ENCODE peak calls at places on chromosomes 1 and 21, in nine cellular contexts. L is dorsolateral prefrontal cortex, X is AG04450, A is kidney, F is left lung, R is heart right ventricle, Q is tibial nerve, M is testis, S is hepatocyte. I is an unnamed sample.
A peak's percentile ranks its signal among the peaks of the same experiment; 100 is the strongest.

GRCh38 chr21:35850542-35851103 is 209.7 kb downstream of the SETD4 start:
- DNase-seq in L (no peak), X (no peak), A (no peak), F (no peak), R (no peak), Q (no peak), M (peak; percentile 40), S (no peak), I (no peak)

GRCh38 chr1:154607084-154607747 is 770 bp downstream of the ADAR start:
- DNase-seq in L (no peak), X (no peak), A (no peak), F (no peak), R (no peak), Q (peak; percentile 23), M (peak; percentile 42), S (peak; percentile 39), I (no peak)

GRCh38 chr1:112264010-112264409 is 132.0 kb upstream of the CTTNBP2NL start:
- DNase-seq in L (no peak), X (no peak), A (no peak), F (no peak), R (no peak), Q (no peak), M (no peak), S (no peak), I (no peak)

GRCh38 chr1:61645476-61645875 is 79.5 kb downstream of the TM2D1 start:
- DNase-seq in L (peak; percentile 59), X (no peak), A (no peak), F (no peak), R (no peak), Q (no peak), M (no peak), S (no peak), I (no peak)

GRCh38 chr1:8189931-8190483 is 127.9 kb upstream of the SLC45A1 start:
- DNase-seq in L (no peak), X (no peak), A (no peak), F (no peak), R (no peak), Q (no peak), M (no peak), S (peak; percentile 53), I (no peak)

GRCh38 chr1:56631901-56632300 is 13.2 kb upstream of the PRKAA2 start:
- DNase-seq in L (no peak), X (no peak), A (no peak), F (no peak), R (no peak), Q (no peak), M (no peak), S (no peak), I (no peak)

GRCh38 chr1:234617135-234617985 is 7.4 kb upstream of the IRF2BP2 start:
- DNase-seq in L (no peak), X (no peak), A (no peak), F (no peak), R (no peak), Q (no peak), M (no peak), S (no peak), I (peak; percentile 79)

GRCh38 chr1:150976879-150977694 is 2.5 kb upstream of the CERS2 start:
- DNase-seq in L (peak; percentile 89), X (no peak), A (peak; percentile 94), F (peak; percentile 97), R (peak; percentile 80), Q (peak; percentile 80), M (peak; percentile 81), S (peak; percentile 76), I (peak; percentile 97)

GRCh38 chr1:167420510-167420909 is 97.8 kb downstream of the CD247 start:
- DNase-seq in L (no peak), X (no peak), A (no peak), F (no peak), R (no peak), Q (no peak), M (no peak), S (no peak), I (no peak)

GRCh38 chr1:24177161-24177560 is 9.9 kb downstream of the IFNLR1 start:
- DNase-seq in L (no peak), X (no peak), A (no peak), F (no peak), R (no peak), Q (no peak), M (no peak), S (no peak), I (no peak)

GRCh38 chr1:206769331-206769731 is 1.2 kb upstream of the IL19 start:
- DNase-seq in L (no peak), X (no peak), A (no peak), F (no peak), R (no peak), Q (no peak), M (no peak), S (no peak), I (peak; percentile 55)

GRCh38 chr1:84753516-84754375 is 63.5 kb upstream of the SSX2IP start:
- DNase-seq in L (peak; percentile 85), X (peak; percentile 75), A (peak; percentile 83), F (peak; percentile 82), R (peak; percentile 24), Q (peak; percentile 60), M (peak; percentile 85), S (peak; percentile 88), I (peak; percentile 70)

GRCh38 chr1:84756455-84757082 is 66.3 kb upstream of the SSX2IP start:
- DNase-seq in L (no peak), X (no peak), A (no peak), F (no peak), R (no peak), Q (no peak), M (no peak), S (no peak), I (no peak)

GRCh38 chr1:84757301-84757700 is 67.0 kb upstream of the SSX2IP start:
- DNase-seq in L (no peak), X (no peak), A (no peak), F (no peak), R (no peak), Q (no peak), M (no peak), S (no peak), I (no peak)

GRCh38 chr1:84755216-84755615 is 65.0 kb upstream of the SSX2IP start:
- DNase-seq in L (no peak), X (no peak), A (no peak), F (no peak), R (no peak), Q (no peak), M (no peak), S (no peak), I (no peak)

DNA sequence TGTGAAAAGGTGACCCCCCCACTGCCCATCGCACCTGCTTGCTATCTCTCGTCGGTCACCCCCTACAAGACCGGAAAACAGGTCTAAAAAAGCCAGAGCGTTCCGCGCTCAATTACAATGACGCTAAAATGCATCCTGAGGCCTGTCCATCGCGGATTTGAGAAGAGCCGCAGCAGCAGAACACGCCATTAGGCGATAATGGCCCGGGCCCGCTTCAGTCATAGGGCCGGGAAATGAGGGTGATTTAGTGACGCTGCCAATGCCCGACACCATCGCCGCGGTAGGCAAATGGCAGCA is 64.1 kb upstream of the SSX2IP start:
- DNase-seq in L (no peak), X (no peak), A (peak; percentile 47), F (no peak), R (no peak), Q (no peak), M (no peak), S (no peak), I (no peak)
- H3K27ac ChIP-seq in L (peak overlapping the region; percentile 80), X (no peak overlapping the region), A (no peak overlapping the region), F (no peak overlapping the region), R (no peak overlapping the region), Q (no peak overlapping the region), M (no peak overlapping the region), S (no peak overlapping the region), I (no peak overlapping the region)

GRCh38 chr1:86378813-86379212 is 17.3 kb downstream of the ODF2L start:
- DNase-seq in L (no peak), X (no peak), A (no peak), F (no peak), R (no peak), Q (no peak), M (no peak), S (no peak), I (no peak)

GRCh38 chr1:86380257-86380861 is 15.8 kb downstream of the ODF2L start:
- DNase-seq in L (no peak), X (peak; percentile 60), A (no peak), F (no peak), R (no peak), Q (no peak), M (no peak), S (peak; percentile 66), I (no peak)

GRCh38 chr1:86382878-86383277 is 13.2 kb downstream of the ODF2L start:
- DNase-seq in L (no peak), X (no peak), A (no peak), F (no peak), R (no peak), Q (no peak), M (no peak), S (no peak), I (no peak)

GRCh38 chr1:86377341-86377740 is 18.8 kb downstream of the ODF2L start:
- DNase-seq in L (no peak), X (no peak), A (no peak), F (no peak), R (no peak), Q (no peak), M (no peak), S (no peak), I (no peak)

DNA sequence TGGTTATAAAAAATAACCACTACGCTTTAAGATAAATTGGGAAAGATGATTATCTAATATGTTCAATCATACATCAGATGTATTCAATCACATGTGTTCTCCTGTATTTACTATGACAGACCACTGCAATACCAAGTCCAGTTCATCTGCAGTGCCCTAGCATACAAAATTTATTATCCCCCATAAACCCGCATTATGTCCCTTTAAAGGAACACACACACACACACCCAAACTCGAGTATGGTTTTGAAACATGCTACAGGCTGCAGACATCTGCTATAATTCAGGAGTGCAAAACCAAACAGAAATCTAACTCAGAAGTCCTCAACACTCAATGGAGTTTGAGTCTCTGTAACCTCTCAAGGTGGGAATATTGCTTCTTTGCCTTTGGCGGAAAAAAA is 14.9 kb downstream of the ODF2L start:
- DNase-seq in L (no peak), X (no peak), A (no peak), F (no peak), R (no peak), Q (no peak), M (no peak), S (no peak), I (no peak)
- H3K4me3 ChIP-seq in L (no peak overlapping the region), X (no peak overlapping the region), A (no peak overlapping the region), F (no peak overlapping the region), R (peak overlapping the region; percentile 20), Q (no peak overlapping the region), M (no peak overlapping the region), S (no peak overlapping the region), I (no peak overlapping the region)

GRCh38 chr21:14119038-14119437 is 91.7 kb downstream of the LIPI start:
- DNase-seq in L (no peak), X (no peak), A (no peak), F (no peak), R (no peak), Q (no peak), M (no peak), S (peak; percentile 33), I (no peak)
- TF ChIP-seq CTCF in L (no peak), X (no peak), A (no peak), F (no peak), R (no peak), Q (no peak), M (no peak), S (peak; percentile 34), I (no peak)

DNA sequence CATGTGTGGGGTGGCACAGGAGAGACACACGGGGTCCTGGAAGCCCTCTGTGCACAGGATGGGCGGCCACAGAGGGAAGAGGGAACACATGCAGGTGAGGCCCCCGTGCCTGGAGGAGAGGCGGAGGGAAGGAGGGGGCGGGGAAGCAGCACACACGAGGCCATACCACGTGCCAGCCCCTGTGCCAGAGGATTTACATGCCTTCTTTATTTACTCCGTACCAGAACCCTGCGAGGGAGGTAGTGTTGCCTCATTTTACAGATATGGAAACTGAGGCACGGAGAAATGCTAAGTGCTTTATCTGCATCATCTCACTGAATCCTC is 56.1 kb downstream of the ARHGEF10L start:
- DNase-seq in L (no peak), X (no peak), A (no peak), F (no peak), R (no peak), Q (no peak), M (no peak), S (no peak), I (no peak)
- H3K27ac ChIP-seq in L (no peak overlapping the region), X (no peak overlapping the region), A (no peak overlapping the region), F (no peak overlapping the region), R (peak overlapping the region; percentile 51), Q (no peak overlapping the region), M (no peak overlapping the region), S (peak overlapping the region; percentile 98), I (peak overlapping the region; percentile 72)